ENCODE peak calls at places on chromosome 1, in eight cellular contexts. G is ELR; A is RCC 7860; W is bronchial epithelial cell; P is memory B cell; L is stimulated activated CD4-positive, alpha-beta T cell treated with anti-CD3 and anti-CD28 coated beads, TNF-alpha, amount 100 ng/mL, for 24 hours; E is effector memory CD8-positive, alpha-beta T cell; U is left cardiac atrium. S is an unnamed sample.

GRCh38 chr1:109412551-109412950 is 13.7 kb downstream of the PSMA5 start:
- DNase-seq in G (peak), A (no peak), W (no peak), P (no peak), L (no peak), E (no peak), U (no peak), S (no peak)

GRCh38 chr1:27496604-27497155 is 6.7 kb upstream of the WASF2 start:
- DNase-seq in G (peak), A (no peak), W (no peak), P (no peak), L (no peak), E (no peak), U (no peak), S (peak)

GRCh38 chr1:41174170-41174569 is 67.9 kb downstream of the SCMH1 start:
- DNase-seq in G (peak), A (no peak), W (peak), P (no peak), L (no peak), E (no peak), U (no peak), S (no peak)

GRCh38 chr1:44848456-44849181 is 5.6 kb upstream of the PTCH2 start:
- DNase-seq in G (no peak), A (no peak), W (no peak), P (no peak), L (no peak), E (no peak), U (no peak), S (no peak)

GRCh38 chr1:37113285-37113684 is 79.0 kb upstream of the GRIK3 start:
- DNase-seq in G (no peak), A (no peak), W (no peak), P (no peak), L (no peak), E (no peak), U (no peak), S (no peak)

GRCh38 chr1:31931241-31932225 is 6.6 kb downstream of the PTP4A2 start:
- DNase-seq in G (peak), A (peak), W (peak), P (no peak), L (no peak), E (no peak), U (no peak), S (no peak)

GRCh38 chr1:200245492-200245891 is 164.3 kb downstream of the ZNF281 start:
- DNase-seq in G (peak), A (peak), W (peak), P (no peak), L (no peak), E (no peak), U (peak), S (no peak)

GRCh38 chr1:92952714-92953113 is 8.5 kb downstream of the DIPK1A start:
- DNase-seq in G (no peak), A (no peak), W (no peak), P (no peak), L (no peak), E (no peak), U (no peak), S (no peak)

GRCh38 chr1:32066489-32066873 is 6.3 kb upstream of the TMEM39B start:
- DNase-seq in G (peak), A (peak), W (peak), P (no peak), L (no peak), E (peak), U (peak), S (peak)

GRCh38 chr1:81472387-81472786 is 328.3 kb upstream of the ADGRL2 start:
- DNase-seq in G (no peak), A (no peak), W (no peak), P (no peak), L (no peak), E (no peak), U (no peak), S (no peak)

GRCh38 chr1:26788836-26789611 is 1.3 kb downstream of the PIGV start:
- DNase-seq in G (peak), A (peak), W (peak), P (peak), L (peak), E (peak), U (peak), S (peak)

GRCh38 chr1:30446100-30446499 is 277.3 kb downstream of the MATN1 start:
- DNase-seq in G (no peak), A (no peak), W (no peak), P (no peak), L (no peak), E (no peak), U (no peak), S (peak)

GRCh38 chr1:51792864-51793263 is 85.7 kb downstream of the NRDC start:
- DNase-seq in G (peak), A (peak), W (peak), P (no peak), L (no peak), E (no peak), U (no peak), S (no peak)

GRCh38 chr1:10402729-10403274 is 3.9 kb downstream of the PGD start:
- DNase-seq in G (peak), A (peak), W (peak), P (no peak), L (no peak), E (no peak), U (no peak), S (no peak)

GRCh38 chr1:234412830-234413229 is 39.6 kb downstream of the COA6 start:
- DNase-seq in G (no peak), A (no peak), W (no peak), P (no peak), L (no peak), E (no peak), U (no peak), S (no peak)

GRCh38 chr1:192633533-192634258 is 2.3 kb upstream of the RGS13 start:
- DNase-seq in G (no peak), A (no peak), W (no peak), P (no peak), L (no peak), E (no peak), U (no peak), S (no peak)

GRCh38 chr1:56864430-56864829 is 9.8 kb downstream of the C8A start:
- DNase-seq in G (peak), A (no peak), W (peak), P (no peak), L (no peak), E (no peak), U (no peak), S (no peak)

GRCh38 chr1:51955797-51956527 is 34.5 kb downstream of the RAB3B start:
- DNase-seq in G (no peak), A (no peak), W (no peak), P (no peak), L (no peak), E (no peak), U (no peak), S (no peak)

GRCh38 chr1:240967070-240967724 is 355.2 kb upstream of the GREM2 start:
- DNase-seq in G (peak), A (no peak), W (no peak), P (no peak), L (no peak), E (no peak), U (no peak), S (no peak)

GRCh38 chr1:217911908-217912307 is 280.8 kb downstream of the SPATA17 start:
- DNase-seq in G (peak), A (no peak), W (no peak), P (no peak), L (no peak), E (no peak), U (no peak), S (no peak)